ENCODE peak calls at places on chromosomes 2 and 18, in eight cellular contexts. One of them, this sample, is unnamed.

GRCh38 chr18:38350141-38350540 is 784.5 kb upstream of the CELF4 start:
- DNase-seq in stomach: no peak
- DNase-seq in GM12878: no peak
- DNase-seq in HepG2: no peak
- DNase-seq in H1: no peak
- DNase-seq in suprapubic skin: no peak
- DNase-seq in spleen: no peak
- DNase-seq in sigmoid colon: no peak
- DNase-seq in this sample: no peak

GRCh38 chr2:20781656-20782265 is 41.1 kb downstream of the LDAH start:
- DNase-seq in stomach: no peak
- DNase-seq in GM12878: no peak
- DNase-seq in HepG2: peak; percentile 51
- DNase-seq in H1: no peak
- DNase-seq in suprapubic skin: no peak
- DNase-seq in spleen: no peak
- DNase-seq in sigmoid colon: no peak
- DNase-seq in this sample: no peak

GRCh38 chr2:121076885-121077549 is 208.0 kb downstream of the TFCP2L1 start:
- DNase-seq in stomach: peak; percentile 84
- DNase-seq in GM12878: no peak
- DNase-seq in HepG2: peak; percentile 52
- DNase-seq in H1: no peak
- DNase-seq in suprapubic skin: no peak
- DNase-seq in spleen: peak; percentile 91
- DNase-seq in sigmoid colon: no peak
- DNase-seq in this sample: no peak

GRCh38 chr2:231877533-231878456 is 48.4 kb downstream of the NPPC start:
- DNase-seq in stomach: no peak
- DNase-seq in GM12878: no peak
- DNase-seq in HepG2: peak; percentile 53
- DNase-seq in H1: no peak
- DNase-seq in suprapubic skin: no peak
- DNase-seq in spleen: no peak
- DNase-seq in sigmoid colon: no peak
- DNase-seq in this sample: no peak

GRCh38 chr2:64177315-64177714 is 33.1 kb upstream of the PELI1 start:
- DNase-seq in stomach: no peak
- DNase-seq in GM12878: no peak
- DNase-seq in HepG2: no peak
- DNase-seq in H1: no peak
- DNase-seq in suprapubic skin: no peak
- DNase-seq in spleen: no peak
- DNase-seq in sigmoid colon: no peak
- DNase-seq in this sample: no peak

GRCh38 chr18:42654561-42654960 is 460.9 kb downstream of the RIT2 start:
- DNase-seq in stomach: no peak
- DNase-seq in GM12878: no peak
- DNase-seq in HepG2: no peak
- DNase-seq in H1: no peak
- DNase-seq in suprapubic skin: no peak
- DNase-seq in spleen: no peak
- DNase-seq in sigmoid colon: no peak
- DNase-seq in this sample: no peak

GRCh38 chr18:54762386-54762785 is 65.9 kb upstream of the RAB27B start:
- DNase-seq in stomach: no peak
- DNase-seq in GM12878: no peak
- DNase-seq in HepG2: no peak
- DNase-seq in H1: no peak
- DNase-seq in suprapubic skin: no peak
- DNase-seq in spleen: no peak
- DNase-seq in sigmoid colon: no peak
- DNase-seq in this sample: no peak

GRCh38 chr18:75926811-75927210 is 499.3 kb upstream of the SMIM21 start:
- DNase-seq in stomach: no peak
- DNase-seq in GM12878: no peak
- DNase-seq in HepG2: no peak
- DNase-seq in H1: no peak
- DNase-seq in suprapubic skin: no peak
- DNase-seq in spleen: no peak
- DNase-seq in sigmoid colon: no peak
- DNase-seq in this sample: no peak

GRCh38 chr2:144465723-144466122 is 54.2 kb downstream of the ZEB2 start:
- DNase-seq in stomach: no peak
- DNase-seq in GM12878: no peak
- DNase-seq in HepG2: no peak
- DNase-seq in H1: no peak
- DNase-seq in suprapubic skin: no peak
- DNase-seq in spleen: no peak
- DNase-seq in sigmoid colon: no peak
- DNase-seq in this sample: no peak

GRCh38 chr2:53913721-53914120 is 54.0 kb upstream of the GPR75 start:
- DNase-seq in stomach: no peak
- DNase-seq in GM12878: peak; percentile 2
- DNase-seq in HepG2: no peak
- DNase-seq in H1: no peak
- DNase-seq in suprapubic skin: no peak
- DNase-seq in spleen: no peak
- DNase-seq in sigmoid colon: no peak
- DNase-seq in this sample: no peak

GRCh38 chr18:70154591-70155194 is 50.8 kb downstream of the RTTN start:
- DNase-seq in stomach: no peak
- DNase-seq in GM12878: no peak
- DNase-seq in HepG2: no peak
- DNase-seq in H1: no peak
- DNase-seq in suprapubic skin: no peak
- DNase-seq in spleen: no peak
- DNase-seq in sigmoid colon: no peak
- DNase-seq in this sample: no peak

GRCh38 chr2:180124273-180124881 is 117.3 kb upstream of the CWC22 start:
- DNase-seq in stomach: no peak
- DNase-seq in GM12878: peak; percentile 4
- DNase-seq in HepG2: peak; percentile 58
- DNase-seq in H1: no peak
- DNase-seq in suprapubic skin: no peak
- DNase-seq in spleen: no peak
- DNase-seq in sigmoid colon: no peak
- DNase-seq in this sample: no peak

GRCh38 chr2:5690231-5690630 is 2.0 kb upstream of the SOX11 start:
- DNase-seq in stomach: no peak
- DNase-seq in GM12878: no peak
- DNase-seq in HepG2: no peak
- DNase-seq in H1: no peak
- DNase-seq in suprapubic skin: no peak
- DNase-seq in spleen: no peak
- DNase-seq in sigmoid colon: no peak
- DNase-seq in this sample: peak; percentile 81

GRCh38 chr2:177393381-177393780 is 808 bp downstream of the AGPS start:
- DNase-seq in stomach: no peak
- DNase-seq in GM12878: no peak
- DNase-seq in HepG2: no peak
- DNase-seq in H1: no peak
- DNase-seq in suprapubic skin: no peak
- DNase-seq in spleen: no peak
- DNase-seq in sigmoid colon: no peak
- DNase-seq in this sample: no peak

GRCh38 chr18:78160961-78161656 is 818.5 kb upstream of the SALL3 start:
- DNase-seq in stomach: no peak
- DNase-seq in GM12878: no peak
- DNase-seq in HepG2: no peak
- DNase-seq in H1: no peak
- DNase-seq in suprapubic skin: no peak
- DNase-seq in spleen: no peak
- DNase-seq in sigmoid colon: no peak
- DNase-seq in this sample: no peak

GRCh38 chr2:140659293-140659692 is 1471.5 kb downstream of the LRP1B start:
- DNase-seq in stomach: no peak
- DNase-seq in GM12878: no peak
- DNase-seq in HepG2: no peak
- DNase-seq in H1: no peak
- DNase-seq in suprapubic skin: no peak
- DNase-seq in spleen: no peak
- DNase-seq in sigmoid colon: no peak
- DNase-seq in this sample: no peak

GRCh38 chr2:42359894-42360483 is 1.0 kb downstream of the COX7A2L start:
- DNase-seq in stomach: no peak
- DNase-seq in GM12878: no peak
- DNase-seq in HepG2: no peak
- DNase-seq in H1: no peak
- DNase-seq in suprapubic skin: no peak
- DNase-seq in spleen: no peak
- DNase-seq in sigmoid colon: no peak
- DNase-seq in this sample: no peak

GRCh38 chr2:119827866-119828507 is 68.3 kb downstream of the PTPN4 start:
- DNase-seq in stomach: no peak
- DNase-seq in GM12878: no peak
- DNase-seq in HepG2: no peak
- DNase-seq in H1: no peak
- DNase-seq in suprapubic skin: no peak
- DNase-seq in spleen: no peak
- DNase-seq in sigmoid colon: no peak
- DNase-seq in this sample: no peak

GRCh38 chr2:122391726-122392125 is 636.3 kb downstream of the TSN start:
- DNase-seq in stomach: no peak
- DNase-seq in GM12878: no peak
- DNase-seq in HepG2: no peak
- DNase-seq in H1: no peak
- DNase-seq in suprapubic skin: no peak
- DNase-seq in spleen: no peak
- DNase-seq in sigmoid colon: no peak
- DNase-seq in this sample: no peak

GRCh38 chr2:228731517-228731916 is 539.6 kb downstream of the PID1 start:
- DNase-seq in stomach: no peak
- DNase-seq in GM12878: no peak
- DNase-seq in HepG2: no peak
- DNase-seq in H1: peak; percentile 9
- DNase-seq in suprapubic skin: peak; percentile 53
- DNase-seq in spleen: no peak
- DNase-seq in sigmoid colon: peak; percentile 72
- DNase-seq in this sample: no peak

GRCh38 chr2:26685943-26686839 is 6.3 kb upstream of the KCNK3 start:
- DNase-seq in stomach: no peak
- DNase-seq in GM12878: no peak
- DNase-seq in HepG2: no peak
- DNase-seq in H1: no peak
- DNase-seq in suprapubic skin: no peak
- DNase-seq in spleen: peak; percentile 55
- DNase-seq in sigmoid colon: no peak
- DNase-seq in this sample: no peak

DNA sequence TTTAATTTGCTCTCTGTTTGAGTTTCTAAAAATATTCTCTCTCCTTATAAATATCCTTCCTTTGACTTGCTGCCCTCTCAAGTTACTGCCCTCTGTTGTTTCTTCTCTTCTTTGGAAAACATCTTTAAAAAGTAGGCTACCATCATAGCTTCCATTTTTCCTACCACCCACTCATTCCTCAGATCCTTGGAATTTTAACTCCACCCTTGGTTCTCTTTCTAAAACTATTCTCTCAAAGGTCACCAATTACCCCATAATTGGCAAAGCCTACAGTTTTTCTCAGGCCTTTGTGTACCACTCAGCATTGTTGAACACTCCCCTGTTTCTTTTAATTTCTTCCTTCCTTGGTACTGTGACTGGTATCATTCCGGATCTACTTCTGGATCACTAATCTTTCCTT is 43.0 kb upstream of the ITGAV start:
- DNase-seq in stomach: no peak
- DNase-seq in GM12878: no peak
- DNase-seq in HepG2: no peak
- DNase-seq in H1: no peak
- DNase-seq in suprapubic skin: no peak
- DNase-seq in spleen: no peak
- DNase-seq in sigmoid colon: no peak
- DNase-seq in this sample: no peak
- TF ChIP-seq POLR2AphosphoS5 in stomach: no peak
- TF ChIP-seq POLR2AphosphoS5 in GM12878: no peak
- TF ChIP-seq POLR2AphosphoS5 in HepG2: no peak
- TF ChIP-seq POLR2AphosphoS5 in H1: no peak
- TF ChIP-seq POLR2AphosphoS5 in suprapubic skin: no peak
- TF ChIP-seq POLR2AphosphoS5 in spleen: no peak
- TF ChIP-seq POLR2AphosphoS5 in sigmoid colon: no peak
- TF ChIP-seq POLR2AphosphoS5 in this sample: no peak

GRCh38 chr18:72041313-72042032 is 502.7 kb downstream of the CBLN2 start:
- DNase-seq in stomach: no peak
- DNase-seq in GM12878: no peak
- DNase-seq in HepG2: no peak
- DNase-seq in H1: no peak
- DNase-seq in suprapubic skin: no peak
- DNase-seq in spleen: no peak
- DNase-seq in sigmoid colon: no peak
- DNase-seq in this sample: no peak
- TF ChIP-seq CTCF in stomach: no peak
- TF ChIP-seq CTCF in GM12878: no peak
- TF ChIP-seq CTCF in HepG2: no peak
- TF ChIP-seq CTCF in H1: no peak
- TF ChIP-seq CTCF in suprapubic skin: no peak
- TF ChIP-seq CTCF in spleen: no peak
- TF ChIP-seq CTCF in sigmoid colon: no peak
- TF ChIP-seq CTCF in this sample: no peak

DNA sequence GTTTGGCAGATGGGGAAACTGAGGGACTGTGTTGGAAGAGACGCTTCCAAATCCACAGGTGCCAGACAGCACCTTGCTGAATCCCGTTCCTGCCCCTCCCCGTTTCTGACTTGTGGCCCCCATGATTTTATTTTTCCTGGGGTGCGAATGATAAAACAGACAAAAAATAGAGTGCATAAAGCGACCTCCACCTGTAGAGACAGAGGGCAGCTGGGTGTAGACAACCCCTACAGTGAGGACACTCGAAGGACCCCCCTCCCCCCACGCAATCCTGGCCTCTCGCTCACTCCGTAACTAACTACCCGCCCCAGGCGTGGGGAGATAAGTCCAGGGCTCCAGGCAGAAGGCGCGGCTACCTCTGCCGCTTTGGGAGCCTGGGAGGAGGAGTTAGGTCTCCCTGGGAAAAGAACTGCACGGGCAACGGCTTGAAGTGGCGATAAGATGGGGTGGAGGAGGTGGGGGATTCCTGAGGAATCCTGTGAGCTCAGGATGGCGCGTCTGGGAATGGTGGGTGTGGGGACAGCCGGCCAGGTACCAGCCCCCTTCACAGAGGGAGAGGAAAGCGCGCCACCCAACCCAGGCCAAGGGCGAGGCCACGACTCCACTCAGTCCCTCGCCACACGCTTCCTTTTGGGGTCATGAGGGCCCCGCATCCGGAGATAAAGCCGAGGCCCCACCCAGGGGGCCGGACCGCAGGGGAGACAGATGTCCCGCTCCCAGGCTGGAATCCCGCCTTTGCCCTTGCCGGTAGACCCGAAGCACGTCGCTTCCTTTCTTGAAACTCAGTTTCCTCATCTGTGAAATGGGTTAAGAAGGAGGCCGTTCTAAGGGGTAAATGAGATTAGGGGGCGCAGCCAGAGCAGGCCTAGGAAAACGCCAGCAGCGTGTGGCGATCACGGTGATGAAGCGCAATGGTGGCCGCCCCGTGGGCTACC is 1.9 kb upstream of the CTDSP1 start:
- DNase-seq in stomach: peak; percentile 85
- DNase-seq in GM12878: peak; percentile 46
- DNase-seq in HepG2: peak; percentile 90
- DNase-seq in H1: no peak
- DNase-seq in suprapubic skin: peak; percentile 87
- DNase-seq in spleen: peak; percentile 91
- DNase-seq in sigmoid colon: peak; percentile 90
- DNase-seq in this sample: no peak
- TF ChIP-seq POLR2A in stomach: peak; percentile 42
- TF ChIP-seq POLR2A in GM12878: peak; percentile 51
- TF ChIP-seq POLR2A in HepG2: peak; percentile 66
- TF ChIP-seq POLR2A in H1: no peak
- TF ChIP-seq POLR2A in suprapubic skin: no peak
- TF ChIP-seq POLR2A in spleen: peak; percentile 32
- TF ChIP-seq POLR2A in sigmoid colon: peak; percentile 14
- TF ChIP-seq POLR2A in this sample: no peak

GRCh38 chr2:28445448-28446258 is 50.2 kb upstream of the PLB1 start:
- DNase-seq in stomach: no peak
- DNase-seq in GM12878: no peak
- DNase-seq in HepG2: no peak
- DNase-seq in H1: no peak
- DNase-seq in suprapubic skin: peak; percentile 63
- DNase-seq in spleen: no peak
- DNase-seq in sigmoid colon: no peak
- DNase-seq in this sample: no peak
- TF ChIP-seq POLR2AphosphoS5 in stomach: peak; percentile 32
- TF ChIP-seq POLR2AphosphoS5 in GM12878: no peak
- TF ChIP-seq POLR2AphosphoS5 in HepG2: no peak
- TF ChIP-seq POLR2AphosphoS5 in H1: no peak
- TF ChIP-seq POLR2AphosphoS5 in suprapubic skin: no peak
- TF ChIP-seq POLR2AphosphoS5 in spleen: no peak
- TF ChIP-seq POLR2AphosphoS5 in sigmoid colon: no peak
- TF ChIP-seq POLR2AphosphoS5 in this sample: no peak